ENCODE peak calls at places on chromosomes 2 and 18, in four cellular contexts. Y is IMR-90, Z is H1, X is H9. R is an unnamed sample.

GRCh38 chr2:97740590-97741182 is 27.3 kb downstream of the ZAP70 start:
- DNase-seq in Y (peak; percentile 14), Z (peak; percentile 87), X (peak; percentile 80), R (peak; percentile 79)

GRCh38 chr2:168192839-168193616 is 54.4 kb downstream of the STK39 start:
- DNase-seq in Y (no peak), Z (no peak), X (no peak), R (no peak)

GRCh38 chr2:42978175-42978886 is 185.9 kb upstream of the HAAO start:
- DNase-seq in Y (no peak), Z (no peak), X (no peak), R (no peak)

GRCh38 chr2:165196411-165196810 is 7.4 kb downstream of the SCN3A start:
- DNase-seq in Y (no peak), Z (no peak), X (no peak), R (no peak)

GRCh38 chr2:79887747-79888374 is 375.0 kb downstream of the CTNNA2 start:
- DNase-seq in Y (peak; percentile 71), Z (no peak), X (peak; percentile 33), R (peak; percentile 69)

GRCh38 chr2:120733238-120733942 is 2.3 kb upstream of the GLI2 start:
- DNase-seq in Y (peak; percentile 33), Z (no peak), X (no peak), R (no peak)

GRCh38 chr2:20469595-20469994 is 22.7 kb downstream of the RHOB start:
- DNase-seq in Y (no peak), Z (no peak), X (no peak), R (no peak)

GRCh38 chr2:165239230-165239629 is at the start of gene SCN2A:
- DNase-seq in Y (peak; percentile 49), Z (no peak), X (no peak), R (peak; percentile 63)

GRCh38 chr2:31812051-31812798 is 198.6 kb downstream of the MEMO1 start:
- DNase-seq in Y (peak; percentile 17), Z (no peak), X (no peak), R (peak; percentile 15)

GRCh38 chr2:80887923-80888322 is 583.4 kb upstream of the LRRTM1 start:
- DNase-seq in Y (no peak), Z (no peak), X (no peak), R (no peak)
- H3K56ac ChIP-seq in Y (no peak overlapping the region), Z (no peak overlapping the region), X (no peak overlapping the region), R (no peak overlapping the region)

GRCh38 chr2:12921321-12921720 is 204.6 kb downstream of the TRIB2 start:
- DNase-seq in Y (no peak), Z (no peak), X (no peak), R (no peak)

GRCh38 chr2:12915792-12916191 is 199.1 kb downstream of the TRIB2 start:
- DNase-seq in Y (peak; percentile 31), Z (no peak), X (no peak), R (no peak)

GRCh38 chr2:12918841-12919445 is 202.2 kb downstream of the TRIB2 start:
- DNase-seq in Y (peak; percentile 89), Z (no peak), X (no peak), R (no peak)

GRCh38 chr2:12923907-12924610 is 207.3 kb downstream of the TRIB2 start:
- DNase-seq in Y (peak; percentile 71), Z (no peak), X (no peak), R (no peak)

DNA sequence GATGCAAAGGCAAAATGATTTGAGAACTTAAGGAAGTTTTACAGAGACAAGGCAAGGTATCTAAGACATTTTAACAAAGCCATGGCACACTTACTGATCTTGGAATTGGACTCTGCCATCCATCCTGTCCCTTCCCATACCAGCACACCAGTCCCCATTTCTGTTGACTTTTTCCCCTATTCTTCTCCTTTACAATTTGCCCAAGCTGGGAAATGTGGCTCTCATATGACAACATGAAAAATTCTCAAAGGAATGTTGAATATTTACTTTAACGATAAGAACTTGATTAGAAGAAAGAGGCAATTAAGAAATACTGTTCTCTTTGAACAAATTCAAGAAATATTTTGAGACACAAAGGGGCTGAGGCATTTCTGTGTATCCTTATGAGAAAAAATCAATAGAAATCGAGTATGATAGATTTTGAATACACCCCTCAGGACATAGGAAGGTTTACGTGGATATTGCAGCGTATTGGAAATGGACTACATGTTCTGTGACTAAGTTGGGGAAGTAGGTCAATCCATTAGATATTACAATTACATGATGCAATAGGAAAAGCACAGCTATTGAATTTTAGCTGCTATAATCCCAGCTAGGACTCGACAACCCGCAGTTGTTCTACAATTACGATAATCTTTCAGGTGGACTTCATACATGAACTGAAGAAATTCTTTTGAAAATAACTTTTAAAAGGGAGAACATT is 201.6 kb downstream of the TRIB2 start:
- DNase-seq in Y (peak; percentile 45), Z (no peak), X (no peak), R (no peak)
- H3K9ac ChIP-seq in Y (no peak overlapping the region), Z (no peak overlapping the region), X (no peak overlapping the region), R (no peak overlapping the region)

GRCh38 chr18:59700535-59700967 is 3.3 kb upstream of the CCBE1 start:
- DNase-seq in Y (no peak), Z (no peak), X (no peak), R (no peak)
- H2BK5ac ChIP-seq in Y (peak overlapping the region; percentile 44), Z (no peak overlapping the region), X (no peak overlapping the region), R (no peak overlapping the region)

GRCh38 chr18:21074336-21075323 is 37.0 kb downstream of the ROCK1 start:
- DNase-seq in Y (no peak), Z (no peak), X (no peak), R (peak; percentile 22)
- H3K56ac ChIP-seq in Y (no peak overlapping the region), Z (no peak overlapping the region), X (no peak overlapping the region), R (no peak overlapping the region)

GRCh38 chr2:200587007-200587616 is 1.3 kb downstream of the AOX1 start:
- DNase-seq in Y (no peak), Z (no peak), X (no peak), R (no peak)
- H3K9ac ChIP-seq in Y (no peak overlapping the region), Z (no peak overlapping the region), X (no peak overlapping the region), R (no peak overlapping the region)

GRCh38 chr18:2536063-2536462 is 35.2 kb downstream of the METTL4 start:
- DNase-seq in Y (no peak), Z (no peak), X (no peak), R (peak; percentile 8)
- H2BK5ac ChIP-seq in Y (peak overlapping the region; percentile 58), Z (no peak overlapping the region), X (no peak overlapping the region), R (no peak overlapping the region)

DNA sequence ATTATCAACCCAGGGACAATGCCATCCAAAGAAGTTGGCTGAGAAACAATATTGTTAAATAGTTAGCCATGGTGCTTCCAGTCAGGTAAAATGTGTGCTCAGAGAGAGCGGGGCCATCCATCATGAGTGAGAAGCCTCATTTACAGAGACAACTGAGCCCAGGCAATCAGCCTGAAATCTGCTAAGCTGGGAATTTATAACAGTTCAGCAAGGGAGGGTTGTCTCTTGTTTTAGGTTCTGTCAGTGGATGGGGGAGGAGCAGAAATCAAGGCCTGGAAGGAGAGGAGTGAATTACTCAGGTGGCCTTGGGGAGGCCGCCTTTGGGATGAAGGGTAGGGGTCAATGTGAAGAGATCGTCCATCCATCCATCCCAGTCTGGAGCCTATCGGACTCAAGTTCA is 102.5 kb upstream of the ST8SIA3 start:
- DNase-seq in Y (no peak), Z (no peak), X (no peak), R (no peak)
- H3K56ac ChIP-seq in Y (no peak overlapping the region), Z (no peak overlapping the region), X (no peak overlapping the region), R (no peak overlapping the region)

GRCh38 chr2:101149241-101150192 is 1.7 kb downstream of the TBC1D8 start:
- DNase-seq in Y (no peak), Z (no peak), X (no peak), R (peak; percentile 18)
- H3K9ac ChIP-seq in Y (no peak overlapping the region), Z (no peak overlapping the region), X (peak overlapping the region; percentile 1), R (peak overlapping the region; percentile 13)